ENCODE peak calls at places on chromosomes 11 and 22, in five cellular contexts. L is GM12878, G is psoas muscle, V is MM.1S, D is PC-9. W is an unnamed sample.

GRCh38 chr11:37371346-37371970 is 773.4 kb upstream of the RAG2 start:
- DNase-seq in V (no peak), L (no peak), D (no peak), G (no peak), W (no peak)

GRCh38 chr11:65417221-65417701 is 5.3 kb upstream of the NEAT1 start:
- DNase-seq in V (no peak), L (no peak), D (no peak), G (no peak), W (peak; percentile 30)

GRCh38 chr22:41517172-41518047 is 26.9 kb downstream of the POLR3H start:
- DNase-seq in G (peak; percentile 69), L (no peak), V (no peak), D (peak; percentile 53), W (no peak)

GRCh38 chr11:18706330-18707243 is 8.0 kb downstream of the TMEM86A start:
- DNase-seq in L (no peak), D (no peak), G (peak; percentile 52), V (no peak), W (peak; percentile 47)

GRCh38 chr11:9357041-9357440 is 27.4 kb upstream of the IPO7 start:
- DNase-seq in L (no peak), V (no peak), D (no peak), G (no peak), W (no peak)

GRCh38 chr11:60875366-60875720 is 8.0 kb downstream of the ZP1 start:
- DNase-seq in V (no peak), D (peak; percentile 28), L (no peak), G (no peak), W (no peak)

GRCh38 chr11:70054020-70054419 is 24.1 kb upstream of the ANO1 start:
- DNase-seq in G (no peak), D (no peak), V (no peak), L (no peak), W (no peak)

GRCh38 chr11:69131644-69132300 is 24.0 kb upstream of the SMIM38 start:
- DNase-seq in L (no peak), V (peak; percentile 56), G (peak; percentile 40), D (peak; percentile 84), W (no peak)

GRCh38 chr11:10602945-10603344 is 34.5 kb upstream of the LYVE1 start:
- DNase-seq in L (no peak), V (no peak), G (no peak), D (no peak), W (no peak)

GRCh38 chr11:10605941-10606381 is 37.5 kb upstream of the LYVE1 start:
- DNase-seq in G (peak; percentile 50), V (no peak), L (no peak), D (no peak), W (no peak)

GRCh38 chr11:10603721-10604297 is 35.3 kb upstream of the LYVE1 start:
- DNase-seq in G (no peak), L (no peak), D (no peak), V (no peak), W (no peak)

GRCh38 chr11:10602366-10602765 is 33.9 kb upstream of the LYVE1 start:
- DNase-seq in G (no peak), D (no peak), V (no peak), L (no peak), W (no peak)

GRCh38 chr11:10604340-10604748 is 35.9 kb upstream of the LYVE1 start:
- DNase-seq in D (no peak), L (no peak), G (peak; percentile 63), V (no peak), W (no peak)
- H3K27ac ChIP-seq in D (no peak overlapping the region), L (no peak overlapping the region), G (peak overlapping the region; percentile 81), V (no peak overlapping the region), W (no peak overlapping the region)

DNA sequence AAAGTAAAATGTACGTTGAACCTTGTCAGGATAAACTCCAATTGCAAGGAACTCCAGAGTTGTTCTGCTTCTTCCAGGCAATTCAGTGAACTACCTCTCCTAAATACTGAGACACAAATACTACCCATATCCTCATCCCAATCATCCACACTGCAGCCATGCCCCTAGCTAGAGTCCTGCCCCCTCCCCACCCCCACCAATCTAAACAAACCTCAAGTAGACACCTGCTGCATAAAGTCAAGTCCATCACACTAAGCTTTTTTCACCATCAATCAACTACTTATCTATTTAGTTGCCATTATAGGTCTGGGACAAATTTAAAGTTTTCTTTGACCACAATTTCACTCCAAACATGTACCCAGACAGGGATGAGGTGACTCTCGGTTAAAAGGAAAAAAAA is 93.2 kb upstream of the APOA1 start:
- DNase-seq in V (peak; percentile 26), L (no peak), D (peak; percentile 21), G (no peak), W (no peak)
- H3K4me1 ChIP-seq in V (peaks cover 67% of the 10 kb centered on the region), L (peaks cover 51% of the 10 kb centered on the region), D (peaks cover 13% of the 10 kb centered on the region), G (peaks cover 45% of the 10 kb centered on the region), W (peaks cover 76% of the 10 kb centered on the region)

GRCh38 chr11:125071408-125071807 is 8.3 kb downstream of the SLC37A2 start:
- DNase-seq in D (peak; percentile 57), G (no peak), V (no peak), L (no peak), W (no peak)

GRCh38 chr11:125071831-125072209 is 8.7 kb downstream of the SLC37A2 start:
- DNase-seq in G (no peak), D (no peak), V (no peak), L (no peak), W (no peak)

GRCh38 chr11:125070699-125071254 is 7.7 kb downstream of the SLC37A2 start:
- DNase-seq in G (peak; percentile 69), V (peak; percentile 36), D (peak; percentile 86), L (peak; percentile 56), W (no peak)

GRCh38 chr11:125069796-125070195 is 6.7 kb downstream of the SLC37A2 start:
- DNase-seq in G (no peak), L (no peak), D (no peak), V (no peak), W (no peak)

GRCh38 chr11:125069008-125069407 is 5.9 kb downstream of the SLC37A2 start:
- DNase-seq in G (no peak), L (no peak), D (no peak), V (no peak), W (no peak)
- H3K27ac ChIP-seq in G (no peak overlapping the region), L (no peak overlapping the region), D (peak overlapping the region; percentile 75), V (no peak overlapping the region), W (no peak overlapping the region)

GRCh38 chr11:73972187-73972586 is 10.5 kb downstream of the UCP2 start:
- DNase-seq in V (no peak), D (no peak), L (no peak), G (no peak), W (no peak)
- H3K4me1 ChIP-seq in V (peaks cover 23% of the 10 kb centered on the region), D (peaks cover 19% of the 10 kb centered on the region), L (peaks cover 9% of the 10 kb centered on the region), G (no peaks in the 10 kb centered on the region), W (peaks cover 84% of the 10 kb centered on the region)

GRCh38 chr22:20982563-20982882 is 426 bp downstream of the LZTR1 start:
- DNase-seq in V (no peak), G (no peak), D (no peak), L (no peak), W (no peak)
- H3K27ac ChIP-seq in V (no peak overlapping the region), G (peak overlapping the region; percentile 95), D (no peak overlapping the region), L (peak overlapping the region; percentile 82), W (peak overlapping the region; percentile 84)

GRCh38 chr22:46062232-46062615 is 85.3 kb upstream of the WNT7B start:
- DNase-seq in D (no peak), V (no peak), G (no peak), L (no peak), W (no peak)
- H3K4me1 ChIP-seq in D (peaks cover 3% of the 10 kb centered on the region), V (peaks cover 13% of the 10 kb centered on the region), G (peaks cover 75% of the 10 kb centered on the region), L (peaks cover 15% of the 10 kb centered on the region), W (peaks cover 5% of the 10 kb centered on the region)

GRCh38 chr11:80523057-80523456 is 1082.2 kb upstream of the TENM4 start:
- DNase-seq in G (no peak), V (no peak), D (no peak), L (no peak), W (no peak)

GRCh38 chr11:80515097-80515496 is 1074.3 kb upstream of the TENM4 start:
- DNase-seq in V (peak; percentile 60), L (no peak), G (no peak), D (no peak), W (no peak)

GRCh38 chr11:80521592-80521991 is 1080.8 kb upstream of the TENM4 start:
- DNase-seq in D (peak; percentile 65), G (no peak), L (no peak), V (no peak), W (no peak)

GRCh38 chr11:80524330-80524729 is 1083.5 kb upstream of the TENM4 start:
- DNase-seq in L (no peak), G (no peak), V (no peak), D (no peak), W (no peak)

DNA sequence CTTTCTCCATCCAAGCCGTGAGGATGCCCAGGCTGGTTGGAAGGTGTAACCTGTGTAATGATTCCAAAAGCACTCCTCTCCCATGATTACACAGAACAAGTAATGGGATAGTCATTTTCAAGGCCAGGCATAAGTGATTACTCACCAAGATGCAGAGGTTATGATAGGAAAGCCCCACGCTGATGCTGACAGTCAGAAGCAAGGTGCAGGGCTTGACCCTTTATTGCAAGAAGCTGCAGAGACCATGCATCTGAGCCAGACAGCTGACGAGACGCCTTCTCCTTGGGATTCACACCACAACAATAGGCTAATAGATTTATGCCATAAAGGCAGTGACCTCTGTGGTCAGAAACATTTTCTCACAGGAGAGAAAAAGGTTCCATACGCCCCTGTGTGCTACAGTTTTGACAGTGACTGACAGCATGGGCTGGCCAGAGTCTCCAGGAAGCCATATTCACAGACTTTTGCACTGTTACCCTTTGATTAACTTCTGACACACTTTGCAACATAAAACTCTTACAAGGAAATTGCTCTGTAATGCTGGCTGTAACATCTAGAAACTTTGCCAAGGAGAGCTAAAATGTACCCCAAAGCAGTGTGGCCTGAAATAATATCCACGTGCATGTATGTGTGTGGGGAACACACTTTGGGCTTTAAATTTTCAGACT is 1078.9 kb upstream of the TENM4 start:
- DNase-seq in D (no peak), V (no peak), G (no peak), L (no peak), W (no peak)
- H3K27ac ChIP-seq in D (no peak overlapping the region), V (no peak overlapping the region), G (no peak overlapping the region), L (no peak overlapping the region), W (no peak overlapping the region)

GRCh38 chr22:42950281-42950680 is 64.7 kb downstream of the PACSIN2 start:
- DNase-seq in L (no peak), G (no peak), D (no peak), V (no peak), W (no peak)
- H3K4me1 ChIP-seq in L (peaks cover 28% of the 10 kb centered on the region), G (peaks cover 55% of the 10 kb centered on the region), D (peaks cover 54% of the 10 kb centered on the region), V (no peaks in the 10 kb centered on the region), W (no peaks in the 10 kb centered on the region)